ENCODE peak calls at places on chromosomes 6 and 20, in ten cellular contexts. One of them, this sample, is unnamed.

GRCh38 chr20:44010162-44010704 is 95.6 kb downstream of the TOX2 start:
- DNase-seq in Calu3: no peak
- DNase-seq in A549: no peak
- DNase-seq in Daoy: no peak
- DNase-seq in mesothelial cell of epicardium: no peak
- DNase-seq in activated CD8-positive, alpha-beta memory T cell treated with anti-CD3 and anti-CD28 coated beads for 24 hours: no peak
- DNase-seq in CD14-positive monocyte: no peak
- DNase-seq in AG08396: no peak
- DNase-seq in NCI-H69: peak; percentile 38
- DNase-seq in iris pigment epithelial cell: no peak
- DNase-seq in this sample: no peak

GRCh38 chr6:105469951-105470350 is 67.1 kb upstream of the PREP start:
- DNase-seq in Calu3: no peak
- DNase-seq in mesothelial cell of epicardium: no peak
- DNase-seq in iris pigment epithelial cell: no peak
- DNase-seq in NCI-H69: no peak
- DNase-seq in activated CD8-positive, alpha-beta memory T cell treated with anti-CD3 and anti-CD28 coated beads for 24 hours: no peak
- DNase-seq in A549: no peak
- DNase-seq in AG08396: no peak
- DNase-seq in CD14-positive monocyte: no peak
- DNase-seq in Daoy: no peak
- DNase-seq in this sample: no peak

GRCh38 chr6:5818959-5819358 is 187.8 kb downstream of the NRN1 start:
- DNase-seq in CD14-positive monocyte: no peak
- DNase-seq in mesothelial cell of epicardium: no peak
- DNase-seq in Calu3: no peak
- DNase-seq in A549: no peak
- DNase-seq in activated CD8-positive, alpha-beta memory T cell treated with anti-CD3 and anti-CD28 coated beads for 24 hours: no peak
- DNase-seq in Daoy: no peak
- DNase-seq in AG08396: no peak
- DNase-seq in NCI-H69: no peak
- DNase-seq in iris pigment epithelial cell: no peak
- DNase-seq in this sample: no peak

GRCh38 chr20:2143594-2143993 is 42.0 kb downstream of the STK35 start:
- DNase-seq in A549: no peak
- DNase-seq in activated CD8-positive, alpha-beta memory T cell treated with anti-CD3 and anti-CD28 coated beads for 24 hours: no peak
- DNase-seq in AG08396: no peak
- DNase-seq in CD14-positive monocyte: no peak
- DNase-seq in Daoy: no peak
- DNase-seq in iris pigment epithelial cell: no peak
- DNase-seq in Calu3: no peak
- DNase-seq in mesothelial cell of epicardium: no peak
- DNase-seq in NCI-H69: no peak
- DNase-seq in this sample: no peak

GRCh38 chr20:4829494-4830211 is 107.9 kb downstream of the PRND start:
- DNase-seq in Daoy: no peak
- DNase-seq in iris pigment epithelial cell: no peak
- DNase-seq in AG08396: no peak
- DNase-seq in CD14-positive monocyte: peak; percentile 91
- DNase-seq in NCI-H69: no peak
- DNase-seq in Calu3: no peak
- DNase-seq in activated CD8-positive, alpha-beta memory T cell treated with anti-CD3 and anti-CD28 coated beads for 24 hours: peak; percentile 35
- DNase-seq in A549: no peak
- DNase-seq in mesothelial cell of epicardium: no peak
- DNase-seq in this sample: no peak

GRCh38 chr6:65126667-65127066 is 580.4 kb downstream of the EYS start:
- DNase-seq in Calu3: no peak
- DNase-seq in activated CD8-positive, alpha-beta memory T cell treated with anti-CD3 and anti-CD28 coated beads for 24 hours: no peak
- DNase-seq in NCI-H69: peak; percentile 71
- DNase-seq in CD14-positive monocyte: no peak
- DNase-seq in iris pigment epithelial cell: no peak
- DNase-seq in mesothelial cell of epicardium: no peak
- DNase-seq in A549: no peak
- DNase-seq in AG08396: no peak
- DNase-seq in Daoy: no peak
- DNase-seq in this sample: no peak

GRCh38 chr20:60754866-60755265 is 497.2 kb upstream of the CDH4 start:
- DNase-seq in NCI-H69: no peak
- DNase-seq in mesothelial cell of epicardium: no peak
- DNase-seq in activated CD8-positive, alpha-beta memory T cell treated with anti-CD3 and anti-CD28 coated beads for 24 hours: no peak
- DNase-seq in Calu3: no peak
- DNase-seq in AG08396: no peak
- DNase-seq in Daoy: no peak
- DNase-seq in CD14-positive monocyte: no peak
- DNase-seq in iris pigment epithelial cell: no peak
- DNase-seq in A549: no peak
- DNase-seq in this sample: no peak

GRCh38 chr6:84581494-84582259 is 182.7 kb downstream of the TBX18 start:
- DNase-seq in CD14-positive monocyte: no peak
- DNase-seq in AG08396: peak; percentile 21
- DNase-seq in Daoy: peak; percentile 71
- DNase-seq in A549: no peak
- DNase-seq in NCI-H69: no peak
- DNase-seq in mesothelial cell of epicardium: no peak
- DNase-seq in iris pigment epithelial cell: peak; percentile 96
- DNase-seq in Calu3: no peak
- DNase-seq in activated CD8-positive, alpha-beta memory T cell treated with anti-CD3 and anti-CD28 coated beads for 24 hours: no peak
- DNase-seq in this sample: peak; percentile 73

GRCh38 chr20:15446373-15446772 is 1109.0 kb upstream of the FLRT3 start:
- DNase-seq in mesothelial cell of epicardium: peak; percentile 35
- DNase-seq in Calu3: no peak
- DNase-seq in A549: no peak
- DNase-seq in CD14-positive monocyte: no peak
- DNase-seq in NCI-H69: peak; percentile 61
- DNase-seq in Daoy: no peak
- DNase-seq in AG08396: no peak
- DNase-seq in iris pigment epithelial cell: no peak
- DNase-seq in activated CD8-positive, alpha-beta memory T cell treated with anti-CD3 and anti-CD28 coated beads for 24 hours: no peak
- DNase-seq in this sample: no peak

GRCh38 chr6:125507987-125508655 is 206.4 kb upstream of the HDDC2 start:
- DNase-seq in Calu3: no peak
- DNase-seq in CD14-positive monocyte: no peak
- DNase-seq in activated CD8-positive, alpha-beta memory T cell treated with anti-CD3 and anti-CD28 coated beads for 24 hours: no peak
- DNase-seq in AG08396: no peak
- DNase-seq in iris pigment epithelial cell: peak; percentile 34
- DNase-seq in NCI-H69: peak; percentile 97
- DNase-seq in A549: no peak
- DNase-seq in mesothelial cell of epicardium: no peak
- DNase-seq in Daoy: peak; percentile 63
- DNase-seq in this sample: no peak

GRCh38 chr6:132401120-132401940 is at the start of gene MOXD1:
- DNase-seq in A549: peak; percentile 8
- DNase-seq in Daoy: peak; percentile 60
- DNase-seq in activated CD8-positive, alpha-beta memory T cell treated with anti-CD3 and anti-CD28 coated beads for 24 hours: no peak
- DNase-seq in NCI-H69: peak; percentile 72
- DNase-seq in iris pigment epithelial cell: peak; percentile 34
- DNase-seq in CD14-positive monocyte: no peak
- DNase-seq in Calu3: peak; percentile 79
- DNase-seq in mesothelial cell of epicardium: peak; percentile 54
- DNase-seq in AG08396: peak; percentile 83
- DNase-seq in this sample: peak; percentile 77

GRCh38 chr6:40349092-40349491 is 238.1 kb downstream of the LRFN2 start:
- DNase-seq in Daoy: peak; percentile 19
- DNase-seq in CD14-positive monocyte: no peak
- DNase-seq in Calu3: no peak
- DNase-seq in A549: no peak
- DNase-seq in NCI-H69: peak; percentile 54
- DNase-seq in AG08396: no peak
- DNase-seq in iris pigment epithelial cell: no peak
- DNase-seq in activated CD8-positive, alpha-beta memory T cell treated with anti-CD3 and anti-CD28 coated beads for 24 hours: no peak
- DNase-seq in mesothelial cell of epicardium: no peak
- DNase-seq in this sample: no peak

GRCh38 chr20:43508604-43509040 is 1.1 kb downstream of the L3MBTL1 start:
- DNase-seq in iris pigment epithelial cell: no peak
- DNase-seq in activated CD8-positive, alpha-beta memory T cell treated with anti-CD3 and anti-CD28 coated beads for 24 hours: no peak
- DNase-seq in Daoy: no peak
- DNase-seq in NCI-H69: no peak
- DNase-seq in mesothelial cell of epicardium: no peak
- DNase-seq in CD14-positive monocyte: no peak
- DNase-seq in AG08396: no peak
- DNase-seq in A549: peak; percentile 34
- DNase-seq in Calu3: peak; percentile 15
- DNase-seq in this sample: peak; percentile 27

GRCh38 chr20:25233016-25233772 is 14.7 kb upstream of the PYGB start:
- DNase-seq in A549: peak; percentile 95
- DNase-seq in Daoy: peak; percentile 92
- DNase-seq in activated CD8-positive, alpha-beta memory T cell treated with anti-CD3 and anti-CD28 coated beads for 24 hours: no peak
- DNase-seq in iris pigment epithelial cell: peak; percentile 78
- DNase-seq in AG08396: no peak
- DNase-seq in NCI-H69: peak; percentile 92
- DNase-seq in CD14-positive monocyte: no peak
- DNase-seq in Calu3: peak; percentile 72
- DNase-seq in mesothelial cell of epicardium: no peak
- DNase-seq in this sample: peak; percentile 62

GRCh38 chr6:143700684-143701342 is 23.0 kb downstream of the PHACTR2 start:
- DNase-seq in iris pigment epithelial cell: peak; percentile 74
- DNase-seq in NCI-H69: peak; percentile 6
- DNase-seq in mesothelial cell of epicardium: no peak
- DNase-seq in CD14-positive monocyte: no peak
- DNase-seq in Calu3: no peak
- DNase-seq in activated CD8-positive, alpha-beta memory T cell treated with anti-CD3 and anti-CD28 coated beads for 24 hours: no peak
- DNase-seq in AG08396: peak; percentile 42
- DNase-seq in A549: no peak
- DNase-seq in Daoy: no peak
- DNase-seq in this sample: no peak

GRCh38 chr6:159766923-159767322 is 5.1 kb downstream of the ACAT2 start:
- DNase-seq in Calu3: no peak
- DNase-seq in AG08396: peak; percentile 48
- DNase-seq in iris pigment epithelial cell: peak; percentile 79
- DNase-seq in Daoy: no peak
- DNase-seq in activated CD8-positive, alpha-beta memory T cell treated with anti-CD3 and anti-CD28 coated beads for 24 hours: no peak
- DNase-seq in NCI-H69: no peak
- DNase-seq in A549: no peak
- DNase-seq in CD14-positive monocyte: no peak
- DNase-seq in mesothelial cell of epicardium: no peak
- DNase-seq in this sample: no peak

GRCh38 chr6:3523288-3523670 is 66.4 kb upstream of the SLC22A23 start:
- DNase-seq in NCI-H69: no peak
- DNase-seq in CD14-positive monocyte: no peak
- DNase-seq in mesothelial cell of epicardium: no peak
- DNase-seq in Calu3: no peak
- DNase-seq in A549: no peak
- DNase-seq in iris pigment epithelial cell: no peak
- DNase-seq in activated CD8-positive, alpha-beta memory T cell treated with anti-CD3 and anti-CD28 coated beads for 24 hours: no peak
- DNase-seq in Daoy: no peak
- DNase-seq in AG08396: no peak
- DNase-seq in this sample: no peak